ENCODE peak calls at places on chromosomes 5 and 9, in ten cellular contexts. One of them, this sample, is unnamed.

GRCh38 chr5:69024241-69024651 is 69.6 kb upstream of the SLC30A5 start:
- DNase-seq in left lung: no peak
- DNase-seq in fibroblast of lung: peak; percentile 61
- DNase-seq in AG09309: no peak
- DNase-seq in lower lobe of right lung: no peak
- DNase-seq in Right ventricle myocardium superior: no peak
- DNase-seq in EL: peak; percentile 59
- DNase-seq in gastrocnemius medialis: no peak
- DNase-seq in EH: peak; percentile 56
- DNase-seq in stimulated activated CD8-positive, alpha-beta memory T cell treated with anti-CD3 and anti-CD28 coated beads, Interleukin-7, amount 100 ng/mL, for 1 hour: no peak
- DNase-seq in this sample: no peak

GRCh38 chr9:86655147-86655546 is 292.2 kb downstream of the GAS1 start:
- DNase-seq in left lung: no peak
- DNase-seq in fibroblast of lung: peak; percentile 29
- DNase-seq in AG09309: no peak
- DNase-seq in lower lobe of right lung: no peak
- DNase-seq in Right ventricle myocardium superior: no peak
- DNase-seq in EL: no peak
- DNase-seq in gastrocnemius medialis: no peak
- DNase-seq in EH: peak; percentile 15
- DNase-seq in stimulated activated CD8-positive, alpha-beta memory T cell treated with anti-CD3 and anti-CD28 coated beads, Interleukin-7, amount 100 ng/mL, for 1 hour: no peak
- DNase-seq in this sample: no peak

GRCh38 chr5:57338068-57338848 is 144.4 kb downstream of the ACTBL2 start:
- DNase-seq in left lung: no peak
- DNase-seq in fibroblast of lung: no peak
- DNase-seq in AG09309: no peak
- DNase-seq in lower lobe of right lung: no peak
- DNase-seq in Right ventricle myocardium superior: no peak
- DNase-seq in EL: peak; percentile 16
- DNase-seq in gastrocnemius medialis: no peak
- DNase-seq in EH: peak; percentile 17
- DNase-seq in stimulated activated CD8-positive, alpha-beta memory T cell treated with anti-CD3 and anti-CD28 coated beads, Interleukin-7, amount 100 ng/mL, for 1 hour: no peak
- DNase-seq in this sample: no peak

GRCh38 chr9:133571896-133572595 is 37.1 kb downstream of the FAM163B start:
- DNase-seq in left lung: no peak
- DNase-seq in fibroblast of lung: no peak
- DNase-seq in AG09309: no peak
- DNase-seq in lower lobe of right lung: no peak
- DNase-seq in Right ventricle myocardium superior: no peak
- DNase-seq in EL: no peak
- DNase-seq in gastrocnemius medialis: no peak
- DNase-seq in EH: no peak
- DNase-seq in stimulated activated CD8-positive, alpha-beta memory T cell treated with anti-CD3 and anti-CD28 coated beads, Interleukin-7, amount 100 ng/mL, for 1 hour: no peak
- DNase-seq in this sample: no peak

GRCh38 chr9:97046228-97046627 is 7.3 kb upstream of the CTSV start:
- DNase-seq in left lung: peak; percentile 83
- DNase-seq in fibroblast of lung: no peak
- DNase-seq in AG09309: no peak
- DNase-seq in lower lobe of right lung: peak; percentile 73
- DNase-seq in Right ventricle myocardium superior: no peak
- DNase-seq in EL: peak; percentile 13
- DNase-seq in gastrocnemius medialis: no peak
- DNase-seq in EH: peak; percentile 3
- DNase-seq in stimulated activated CD8-positive, alpha-beta memory T cell treated with anti-CD3 and anti-CD28 coated beads, Interleukin-7, amount 100 ng/mL, for 1 hour: no peak
- DNase-seq in this sample: no peak

GRCh38 chr5:81945867-81946266 is 26.0 kb upstream of the ATG10 start:
- DNase-seq in left lung: no peak
- DNase-seq in fibroblast of lung: no peak
- DNase-seq in AG09309: no peak
- DNase-seq in lower lobe of right lung: no peak
- DNase-seq in Right ventricle myocardium superior: no peak
- DNase-seq in EL: no peak
- DNase-seq in gastrocnemius medialis: no peak
- DNase-seq in EH: no peak
- DNase-seq in stimulated activated CD8-positive, alpha-beta memory T cell treated with anti-CD3 and anti-CD28 coated beads, Interleukin-7, amount 100 ng/mL, for 1 hour: no peak
- DNase-seq in this sample: no peak

GRCh38 chr9:91023741-91024140 is 222.1 kb downstream of the SYK start:
- DNase-seq in left lung: no peak
- DNase-seq in fibroblast of lung: no peak
- DNase-seq in AG09309: no peak
- DNase-seq in lower lobe of right lung: no peak
- DNase-seq in Right ventricle myocardium superior: no peak
- DNase-seq in EL: no peak
- DNase-seq in gastrocnemius medialis: no peak
- DNase-seq in EH: no peak
- DNase-seq in stimulated activated CD8-positive, alpha-beta memory T cell treated with anti-CD3 and anti-CD28 coated beads, Interleukin-7, amount 100 ng/mL, for 1 hour: no peak
- DNase-seq in this sample: no peak

GRCh38 chr5:141392429-141393198 is at the start of gene PCDHGA8:
- DNase-seq in left lung: no peak
- DNase-seq in fibroblast of lung: peak; percentile 31
- DNase-seq in AG09309: no peak
- DNase-seq in lower lobe of right lung: no peak
- DNase-seq in Right ventricle myocardium superior: no peak
- DNase-seq in EL: no peak
- DNase-seq in gastrocnemius medialis: no peak
- DNase-seq in EH: peak; percentile 30
- DNase-seq in stimulated activated CD8-positive, alpha-beta memory T cell treated with anti-CD3 and anti-CD28 coated beads, Interleukin-7, amount 100 ng/mL, for 1 hour: no peak
- DNase-seq in this sample: no peak

GRCh38 chr5:97142521-97143254 is at the start of gene LIX1:
- DNase-seq in left lung: no peak
- DNase-seq in fibroblast of lung: peak; percentile 60
- DNase-seq in AG09309: no peak
- DNase-seq in lower lobe of right lung: no peak
- DNase-seq in Right ventricle myocardium superior: no peak
- DNase-seq in EL: peak; percentile 45
- DNase-seq in gastrocnemius medialis: no peak
- DNase-seq in EH: peak; percentile 50
- DNase-seq in stimulated activated CD8-positive, alpha-beta memory T cell treated with anti-CD3 and anti-CD28 coated beads, Interleukin-7, amount 100 ng/mL, for 1 hour: no peak
- DNase-seq in this sample: no peak

GRCh38 chr5:149656576-149657182 is 73.4 kb upstream of the PPARGC1B start:
- DNase-seq in left lung: no peak
- DNase-seq in fibroblast of lung: no peak
- DNase-seq in AG09309: no peak
- DNase-seq in lower lobe of right lung: no peak
- DNase-seq in Right ventricle myocardium superior: peak; percentile 74
- DNase-seq in EL: peak; percentile 36
- DNase-seq in gastrocnemius medialis: no peak
- DNase-seq in EH: peak; percentile 25
- DNase-seq in stimulated activated CD8-positive, alpha-beta memory T cell treated with anti-CD3 and anti-CD28 coated beads, Interleukin-7, amount 100 ng/mL, for 1 hour: no peak
- DNase-seq in this sample: no peak

GRCh38 chr5:3225201-3225960 is 370.3 kb upstream of the IRX1 start:
- DNase-seq in left lung: no peak
- DNase-seq in fibroblast of lung: no peak
- DNase-seq in AG09309: no peak
- DNase-seq in lower lobe of right lung: no peak
- DNase-seq in Right ventricle myocardium superior: no peak
- DNase-seq in EL: no peak
- DNase-seq in gastrocnemius medialis: no peak
- DNase-seq in EH: no peak
- DNase-seq in stimulated activated CD8-positive, alpha-beta memory T cell treated with anti-CD3 and anti-CD28 coated beads, Interleukin-7, amount 100 ng/mL, for 1 hour: no peak
- DNase-seq in this sample: no peak

GRCh38 chr9:19154135-19154612 is 26.9 kb upstream of the PLIN2 start:
- DNase-seq in left lung: no peak
- DNase-seq in fibroblast of lung: peak; percentile 97
- DNase-seq in AG09309: peak; percentile 74
- DNase-seq in lower lobe of right lung: no peak
- DNase-seq in Right ventricle myocardium superior: no peak
- DNase-seq in EL: peak; percentile 70
- DNase-seq in gastrocnemius medialis: no peak
- DNase-seq in EH: peak; percentile 79
- DNase-seq in stimulated activated CD8-positive, alpha-beta memory T cell treated with anti-CD3 and anti-CD28 coated beads, Interleukin-7, amount 100 ng/mL, for 1 hour: no peak
- DNase-seq in this sample: no peak

GRCh38 chr9:75147638-75148037 is 59.3 kb downstream of the OSTF1 start:
- DNase-seq in left lung: no peak
- DNase-seq in fibroblast of lung: no peak
- DNase-seq in AG09309: no peak
- DNase-seq in lower lobe of right lung: no peak
- DNase-seq in Right ventricle myocardium superior: no peak
- DNase-seq in EL: peak; percentile 43
- DNase-seq in gastrocnemius medialis: no peak
- DNase-seq in EH: peak; percentile 69
- DNase-seq in stimulated activated CD8-positive, alpha-beta memory T cell treated with anti-CD3 and anti-CD28 coated beads, Interleukin-7, amount 100 ng/mL, for 1 hour: no peak
- DNase-seq in this sample: no peak

GRCh38 chr5:76754765-76755164 is 38.8 kb downstream of the F2R start:
- DNase-seq in left lung: no peak
- DNase-seq in fibroblast of lung: no peak
- DNase-seq in AG09309: no peak
- DNase-seq in lower lobe of right lung: no peak
- DNase-seq in Right ventricle myocardium superior: no peak
- DNase-seq in EL: no peak
- DNase-seq in gastrocnemius medialis: no peak
- DNase-seq in EH: no peak
- DNase-seq in stimulated activated CD8-positive, alpha-beta memory T cell treated with anti-CD3 and anti-CD28 coated beads, Interleukin-7, amount 100 ng/mL, for 1 hour: no peak
- DNase-seq in this sample: no peak

GRCh38 chr9:98942906-98943681 is 613 bp upstream of the COL15A1 start:
- DNase-seq in left lung: no peak
- DNase-seq in fibroblast of lung: no peak
- DNase-seq in AG09309: no peak
- DNase-seq in lower lobe of right lung: no peak
- DNase-seq in Right ventricle myocardium superior: no peak
- DNase-seq in EL: no peak
- DNase-seq in gastrocnemius medialis: no peak
- DNase-seq in EH: no peak
- DNase-seq in stimulated activated CD8-positive, alpha-beta memory T cell treated with anti-CD3 and anti-CD28 coated beads, Interleukin-7, amount 100 ng/mL, for 1 hour: no peak
- DNase-seq in this sample: no peak

GRCh38 chr5:122390107-122390506 is 78.1 kb downstream of the SNCAIP start:
- DNase-seq in left lung: no peak
- DNase-seq in fibroblast of lung: no peak
- DNase-seq in AG09309: no peak
- DNase-seq in lower lobe of right lung: no peak
- DNase-seq in Right ventricle myocardium superior: no peak
- DNase-seq in EL: no peak
- DNase-seq in gastrocnemius medialis: no peak
- DNase-seq in EH: no peak
- DNase-seq in stimulated activated CD8-positive, alpha-beta memory T cell treated with anti-CD3 and anti-CD28 coated beads, Interleukin-7, amount 100 ng/mL, for 1 hour: no peak
- DNase-seq in this sample: no peak

GRCh38 chr5:116507941-116508655 is 66.5 kb downstream of the SEMA6A start:
- DNase-seq in left lung: no peak
- DNase-seq in fibroblast of lung: no peak
- DNase-seq in AG09309: no peak
- DNase-seq in lower lobe of right lung: no peak
- DNase-seq in Right ventricle myocardium superior: no peak
- DNase-seq in EL: no peak
- DNase-seq in gastrocnemius medialis: no peak
- DNase-seq in EH: no peak
- DNase-seq in stimulated activated CD8-positive, alpha-beta memory T cell treated with anti-CD3 and anti-CD28 coated beads, Interleukin-7, amount 100 ng/mL, for 1 hour: no peak
- DNase-seq in this sample: no peak

GRCh38 chr5:137001026-137001569 is 498.0 kb downstream of the SPOCK1 start:
- DNase-seq in left lung: no peak
- DNase-seq in fibroblast of lung: no peak
- DNase-seq in AG09309: no peak
- DNase-seq in lower lobe of right lung: no peak
- DNase-seq in Right ventricle myocardium superior: no peak
- DNase-seq in EL: no peak
- DNase-seq in gastrocnemius medialis: no peak
- DNase-seq in EH: no peak
- DNase-seq in stimulated activated CD8-positive, alpha-beta memory T cell treated with anti-CD3 and anti-CD28 coated beads, Interleukin-7, amount 100 ng/mL, for 1 hour: no peak
- DNase-seq in this sample: no peak

GRCh38 chr5:133220851-133221674 is 169.2 kb downstream of the HSPA4 start:
- DNase-seq in left lung: no peak
- DNase-seq in fibroblast of lung: peak; percentile 77
- DNase-seq in AG09309: no peak
- DNase-seq in lower lobe of right lung: no peak
- DNase-seq in Right ventricle myocardium superior: no peak
- DNase-seq in EL: peak; percentile 10
- DNase-seq in gastrocnemius medialis: no peak
- DNase-seq in EH: peak; percentile 60
- DNase-seq in stimulated activated CD8-positive, alpha-beta memory T cell treated with anti-CD3 and anti-CD28 coated beads, Interleukin-7, amount 100 ng/mL, for 1 hour: no peak
- DNase-seq in this sample: no peak

GRCh38 chr5:9056046-9056445 is 489.8 kb downstream of the SEMA5A start:
- DNase-seq in left lung: no peak
- DNase-seq in fibroblast of lung: no peak
- DNase-seq in AG09309: no peak
- DNase-seq in lower lobe of right lung: no peak
- DNase-seq in Right ventricle myocardium superior: no peak
- DNase-seq in EL: no peak
- DNase-seq in gastrocnemius medialis: no peak
- DNase-seq in EH: no peak
- DNase-seq in stimulated activated CD8-positive, alpha-beta memory T cell treated with anti-CD3 and anti-CD28 coated beads, Interleukin-7, amount 100 ng/mL, for 1 hour: no peak
- DNase-seq in this sample: no peak

GRCh38 chr9:98986866-98987653 is 43.4 kb downstream of the COL15A1 start:
- DNase-seq in left lung: no peak
- DNase-seq in fibroblast of lung: no peak
- DNase-seq in AG09309: no peak
- DNase-seq in lower lobe of right lung: no peak
- DNase-seq in Right ventricle myocardium superior: no peak
- DNase-seq in EL: no peak
- DNase-seq in gastrocnemius medialis: no peak
- DNase-seq in EH: no peak
- DNase-seq in stimulated activated CD8-positive, alpha-beta memory T cell treated with anti-CD3 and anti-CD28 coated beads, Interleukin-7, amount 100 ng/mL, for 1 hour: no peak
- DNase-seq in this sample: no peak

GRCh38 chr9:34651876-34652602 is at the start of gene IL11RA:
- DNase-seq in left lung: peak; percentile 93
- DNase-seq in fibroblast of lung: peak; percentile 86
- DNase-seq in AG09309: peak; percentile 59
- DNase-seq in lower lobe of right lung: peak; percentile 92
- DNase-seq in Right ventricle myocardium superior: peak; percentile 94
- DNase-seq in EL: peak; percentile 92
- DNase-seq in gastrocnemius medialis: peak; percentile 91
- DNase-seq in EH: peak; percentile 93
- DNase-seq in stimulated activated CD8-positive, alpha-beta memory T cell treated with anti-CD3 and anti-CD28 coated beads, Interleukin-7, amount 100 ng/mL, for 1 hour: no peak
- DNase-seq in this sample: peak; percentile 73

GRCh38 chr5:93654676-93655075 is 71.7 kb downstream of the NR2F1 start:
- DNase-seq in left lung: no peak
- DNase-seq in fibroblast of lung: no peak
- DNase-seq in AG09309: no peak
- DNase-seq in lower lobe of right lung: no peak
- DNase-seq in Right ventricle myocardium superior: no peak
- DNase-seq in EL: no peak
- DNase-seq in gastrocnemius medialis: no peak
- DNase-seq in EH: no peak
- DNase-seq in stimulated activated CD8-positive, alpha-beta memory T cell treated with anti-CD3 and anti-CD28 coated beads, Interleukin-7, amount 100 ng/mL, for 1 hour: no peak
- DNase-seq in this sample: no peak

GRCh38 chr5:117982691-117983090 is 1005.7 kb downstream of the DTWD2 start:
- DNase-seq in left lung: no peak
- DNase-seq in fibroblast of lung: no peak
- DNase-seq in AG09309: no peak
- DNase-seq in lower lobe of right lung: no peak
- DNase-seq in Right ventricle myocardium superior: no peak
- DNase-seq in EL: no peak
- DNase-seq in gastrocnemius medialis: no peak
- DNase-seq in EH: peak; percentile 12
- DNase-seq in stimulated activated CD8-positive, alpha-beta memory T cell treated with anti-CD3 and anti-CD28 coated beads, Interleukin-7, amount 100 ng/mL, for 1 hour: no peak
- DNase-seq in this sample: no peak

GRCh38 chr5:119171686-119172085 is 100.8 kb downstream of the DMXL1 start:
- DNase-seq in left lung: no peak
- DNase-seq in fibroblast of lung: no peak
- DNase-seq in AG09309: no peak
- DNase-seq in lower lobe of right lung: no peak
- DNase-seq in Right ventricle myocardium superior: no peak
- DNase-seq in EL: no peak
- DNase-seq in gastrocnemius medialis: no peak
- DNase-seq in EH: no peak
- DNase-seq in stimulated activated CD8-positive, alpha-beta memory T cell treated with anti-CD3 and anti-CD28 coated beads, Interleukin-7, amount 100 ng/mL, for 1 hour: no peak
- DNase-seq in this sample: no peak

GRCh38 chr5:170681013-170681433 is 102.5 kb upstream of the GABRP start:
- DNase-seq in left lung: no peak
- DNase-seq in fibroblast of lung: peak; percentile 29
- DNase-seq in AG09309: no peak
- DNase-seq in lower lobe of right lung: no peak
- DNase-seq in Right ventricle myocardium superior: no peak
- DNase-seq in EL: peak; percentile 33
- DNase-seq in gastrocnemius medialis: no peak
- DNase-seq in EH: peak; percentile 50
- DNase-seq in stimulated activated CD8-positive, alpha-beta memory T cell treated with anti-CD3 and anti-CD28 coated beads, Interleukin-7, amount 100 ng/mL, for 1 hour: no peak
- DNase-seq in this sample: no peak